ENCODE peak calls at places on chromosomes 16 and 17, in four cellular contexts. I is T-cell; G is A172; U is activated CD8-positive, alpha-beta T cell treated with anti-CD3 and anti-CD28 coated beads, Interleukin-2, amount 10 ng/mL, durations not matched to agents 7 days and 5 days. N is an unnamed sample.

GRCh38 chr17:79837888-79838540 is 1.2 kb downstream of the CBX4 start:
- DNase-seq in I (peak), G (no peak), U (peak), N (no peak)

GRCh38 chr17:41781404-41782110 is 5.0 kb downstream of the JUP start:
- DNase-seq in I (no peak), G (no peak), U (no peak), N (no peak)

GRCh38 chr16:25796239-25796638 is 104.5 kb downstream of the HS3ST4 start:
- DNase-seq in I (no peak), G (no peak), U (no peak), N (no peak)

GRCh38 chr17:76986318-76986717 is 118.1 kb downstream of the MGAT5B start:
- DNase-seq in I (no peak), G (no peak), U (no peak), N (no peak)

GRCh38 chr16:87464691-87465300 is 28.0 kb downstream of the ZCCHC14 start:
- DNase-seq in I (no peak), G (peak), U (peak), N (peak)

GRCh38 chr17:62692721-62693431 is 65.4 kb downstream of the MRC2 start:
- DNase-seq in I (no peak), G (no peak), U (no peak), N (peak)

GRCh38 chr17:50841949-50842354 is 6.6 kb downstream of the WFIKKN2 start:
- DNase-seq in I (peak), G (peak), U (peak), N (peak)

GRCh38 chr17:28057731-28058246 is 15.3 kb downstream of the NLK start:
- DNase-seq in I (no peak), G (no peak), U (no peak), N (peak)

GRCh38 chr17:40325156-40326013 is 16.4 kb downstream of the RARA start:
- DNase-seq in I (no peak), G (no peak), U (peak), N (no peak)

N was measured in PC-3.